ENCODE peak calls at places on chromosomes 13 and 19, in five cellular contexts. A, T, S, X and K are unnamed samples.

GRCh38 chr13:105219636-105220035 is 1315.8 kb downstream of the EFNB2 start:
- DNase-seq in T (peak; percentile 73), X (no peak), A (no peak), S (no peak), K (no peak)

GRCh38 chr13:110964229-110965037 is 49.6 kb upstream of the ANKRD10 start:
- DNase-seq in S (no peak), T (no peak), X (peak; percentile 22), A (no peak), K (no peak)

GRCh38 chr13:32381539-32381938 is 46.4 kb downstream of the N4BP2L1 start:
- DNase-seq in S (no peak), X (peak; percentile 44), T (peak; percentile 37), A (no peak), K (peak; percentile 5)

GRCh38 chr19:48249502-48250014 is 6.2 kb downstream of the CARD8 start:
- DNase-seq in S (no peak), T (no peak), A (peak; percentile 42), X (no peak), K (no peak)

GRCh38 chr13:72400859-72401258 is 326.6 kb downstream of the MZT1 start:
- DNase-seq in S (no peak), X (no peak), T (no peak), A (no peak), K (no peak)

GRCh38 chr13:73251866-73252265 is 193.1 kb downstream of the KLF5 start:
- DNase-seq in T (no peak), A (no peak), X (no peak), S (no peak), K (no peak)

GRCh38 chr19:33998739-33999345 is 173.5 kb upstream of the LSM14A start:
- DNase-seq in T (no peak), A (no peak), X (no peak), S (no peak), K (no peak)

GRCh38 chr13:71968025-71968424 is 101.0 kb upstream of the DACH1 start:
- DNase-seq in T (no peak), S (no peak), X (no peak), A (no peak), K (no peak)

GRCh38 chr19:55366790-55367189 is 3.5 kb downstream of the IL11 start:
- DNase-seq in S (no peak), A (no peak), X (no peak), T (no peak), K (no peak)

GRCh38 chr19:16435238-16435911 is 36.4 kb downstream of the EPS15L1 start:
- DNase-seq in T (peak; percentile 98), S (peak; percentile 89), A (no peak), X (no peak), K (peak; percentile 82)

GRCh38 chr19:30074741-30075460 is 132.9 kb downstream of the URI1 start:
- DNase-seq in A (no peak), X (no peak), S (peak; percentile 74), T (no peak), K (no peak)

GRCh38 chr13:31046711-31047279 is 114.3 kb downstream of the TEX26 start:
- DNase-seq in A (peak; percentile 28), X (peak; percentile 62), S (no peak), T (peak; percentile 68), K (no peak)

GRCh38 chr13:50412046-50412617 is 396.9 kb downstream of the KCNRG start:
- DNase-seq in S (no peak), X (peak; percentile 24), A (no peak), T (peak; percentile 36), K (no peak)

GRCh38 chr13:92913840-92914239 is 312.8 kb upstream of the GPC6 start:
- DNase-seq in A (no peak), S (no peak), X (no peak), T (no peak), K (no peak)

GRCh38 chr19:47296036-47296435 is 13.6 kb upstream of the C5AR1 start:
- DNase-seq in A (peak; percentile 32), X (peak; percentile 94), T (peak; percentile 74), S (peak; percentile 60), K (no peak)

GRCh38 chr13:40799508-40799907 is 10.1 kb downstream of the SLC25A15 start:
- DNase-seq in A (no peak), S (no peak), X (no peak), T (no peak), K (no peak)

GRCh38 chr13:67395577-67395976 is 165.4 kb upstream of the PCDH9 start:
- DNase-seq in T (no peak), S (no peak), X (no peak), A (no peak), K (no peak)

GRCh38 chr19:38134538-38135149 is 89.4 kb downstream of the DPF1 start:
- DNase-seq in T (peak; percentile 37), X (peak; percentile 46), S (peak; percentile 29), A (no peak), K (no peak)

GRCh38 chr13:48750588-48751383 is 97.1 kb downstream of the CYSLTR2 start:
- DNase-seq in A (peak; percentile 42), S (no peak), X (no peak), T (no peak), K (no peak)

GRCh38 chr19:4369109-4369887 is 25.9 kb downstream of the MPND start:
- DNase-seq in S (no peak), T (no peak), A (no peak), X (no peak), K (peak; percentile 51)
- H3K4me3 ChIP-seq in S (no peak overlapping the region), T (no peak overlapping the region), A (peak overlapping the region; percentile 19), X (no peak overlapping the region), K (no peak overlapping the region)

GRCh38 chr19:1017906-1018305 is 3.0 kb downstream of the TMEM259 start:
- DNase-seq in A (no peak), T (no peak), X (no peak), S (no peak), K (no peak)

GRCh38 chr19:1019616-1019961 is 1.3 kb downstream of the TMEM259 start:
- DNase-seq in A (peak; percentile 22), X (no peak), T (no peak), S (no peak), K (no peak)

GRCh38 chr19:1018932-1019615 is 1.8 kb downstream of the TMEM259 start:
- DNase-seq in S (no peak), T (no peak), X (no peak), A (peak; percentile 15), K (no peak)

GRCh38 chr19:1017115-1017905 is 3.6 kb downstream of the TMEM259 start:
- DNase-seq in T (no peak), A (no peak), X (no peak), S (no peak), K (no peak)

DNA sequence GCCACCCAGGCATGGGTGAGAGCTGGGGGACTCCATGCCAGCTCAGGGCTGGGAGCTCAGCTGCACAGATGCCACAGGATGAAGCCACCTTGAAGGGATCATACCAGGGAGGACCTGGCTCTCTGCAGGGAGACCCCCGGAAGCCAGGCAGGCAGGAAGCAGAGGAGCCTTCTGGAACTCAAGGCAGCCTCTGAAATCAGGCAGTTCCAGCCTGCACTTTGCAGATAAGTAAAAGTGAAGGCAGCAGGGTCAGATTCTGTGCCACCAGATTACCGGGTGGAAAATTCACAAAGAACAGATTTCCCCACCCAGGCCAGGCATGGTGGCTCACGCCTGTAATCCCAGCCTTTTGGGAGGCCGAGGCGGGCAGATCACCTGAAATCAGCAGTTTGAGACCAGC is 2.5 kb downstream of the TMEM259 start:
- DNase-seq in X (no peak), T (no peak), S (no peak), A (no peak), K (no peak)
- H3K4me3 ChIP-seq in X (no peak overlapping the region), T (no peak overlapping the region), S (no peak overlapping the region), A (no peak overlapping the region), K (no peak overlapping the region)

DNA sequence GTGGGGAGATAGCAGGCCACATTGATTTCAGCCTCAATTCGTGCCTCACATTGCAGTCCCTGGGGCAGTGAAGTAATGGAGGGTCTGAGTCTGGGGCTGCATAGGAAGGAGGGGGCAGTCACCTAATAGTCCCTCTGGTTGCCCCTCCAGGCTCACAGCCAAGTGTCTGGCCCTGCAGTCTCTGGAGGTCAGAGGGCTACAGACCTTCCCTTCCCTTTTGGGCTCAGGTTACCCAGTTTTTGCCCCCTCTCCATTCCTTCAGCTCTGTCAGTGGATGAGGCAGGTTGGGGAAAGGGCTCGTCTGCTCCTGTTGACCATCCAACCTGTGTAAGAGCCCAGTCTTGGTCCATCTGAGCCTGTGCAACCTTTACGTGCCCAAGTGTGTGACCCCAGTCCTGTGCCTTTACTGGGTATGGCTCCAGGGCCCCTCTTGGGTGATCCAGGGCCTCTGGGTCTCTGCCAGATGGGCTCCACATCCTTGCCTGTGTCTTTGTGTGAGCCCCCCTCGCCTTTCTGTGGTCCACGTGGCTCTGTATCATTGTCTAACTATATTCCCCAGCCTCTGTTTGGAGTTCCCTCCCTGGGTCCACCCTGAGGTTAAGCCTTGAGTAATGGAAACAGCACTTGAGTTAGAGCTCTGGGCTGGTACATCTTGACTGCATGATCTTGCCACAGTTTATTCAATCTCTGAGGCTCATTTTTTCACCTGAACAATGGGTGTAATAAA is 13.1 kb downstream of the CIC start:
- DNase-seq in X (peak; percentile 47), A (no peak), S (peak; percentile 24), T (peak; percentile 34), K (no peak)
- H3K4me3 ChIP-seq in X (no peak overlapping the region), A (no peak overlapping the region), S (no peak overlapping the region), T (no peak overlapping the region), K (no peak overlapping the region)

DNA sequence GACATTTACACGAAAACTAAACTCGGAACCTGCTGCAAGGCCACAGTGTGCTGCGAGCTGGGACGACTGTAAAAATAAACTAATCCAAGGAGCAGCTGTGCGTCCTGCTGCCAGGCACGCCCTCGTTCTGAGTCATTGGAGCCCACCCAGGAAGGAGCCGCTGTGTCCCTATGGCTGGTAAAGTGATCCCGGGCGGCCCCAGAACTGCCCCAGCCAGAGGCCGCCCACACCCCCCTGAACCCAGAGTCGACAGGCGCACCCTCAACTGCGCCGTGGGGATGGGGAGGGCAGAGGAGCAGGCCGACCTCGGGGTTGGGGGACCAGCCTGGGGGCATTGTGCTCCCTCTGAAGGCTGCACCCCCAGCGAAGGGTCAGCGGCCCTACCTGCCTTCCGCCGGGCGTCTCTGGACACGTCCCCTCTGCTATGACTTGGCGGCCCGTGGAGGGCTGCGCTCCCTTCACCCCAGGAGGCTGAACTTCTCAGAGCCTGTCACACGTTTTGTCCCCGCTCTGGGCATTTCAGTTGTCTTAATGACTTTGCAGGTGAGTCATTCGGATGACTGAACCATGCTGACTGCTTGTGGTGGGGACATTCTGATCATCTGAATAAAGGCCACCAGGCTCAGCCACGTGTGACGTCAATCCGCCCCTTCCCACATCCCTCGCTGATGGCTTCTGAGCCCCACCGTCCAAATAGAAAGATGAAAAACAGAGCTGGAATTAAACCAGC is 42.7 kb downstream of the ADPRHL1 start:
- DNase-seq in X (no peak), A (no peak), S (peak; percentile 85), T (peak; percentile 93), K (peak; percentile 74)
- H3K4me3 ChIP-seq in X (no peak overlapping the region), A (no peak overlapping the region), S (no peak overlapping the region), T (peak overlapping the region; percentile 13), K (peak overlapping the region; percentile 25)

DNA sequence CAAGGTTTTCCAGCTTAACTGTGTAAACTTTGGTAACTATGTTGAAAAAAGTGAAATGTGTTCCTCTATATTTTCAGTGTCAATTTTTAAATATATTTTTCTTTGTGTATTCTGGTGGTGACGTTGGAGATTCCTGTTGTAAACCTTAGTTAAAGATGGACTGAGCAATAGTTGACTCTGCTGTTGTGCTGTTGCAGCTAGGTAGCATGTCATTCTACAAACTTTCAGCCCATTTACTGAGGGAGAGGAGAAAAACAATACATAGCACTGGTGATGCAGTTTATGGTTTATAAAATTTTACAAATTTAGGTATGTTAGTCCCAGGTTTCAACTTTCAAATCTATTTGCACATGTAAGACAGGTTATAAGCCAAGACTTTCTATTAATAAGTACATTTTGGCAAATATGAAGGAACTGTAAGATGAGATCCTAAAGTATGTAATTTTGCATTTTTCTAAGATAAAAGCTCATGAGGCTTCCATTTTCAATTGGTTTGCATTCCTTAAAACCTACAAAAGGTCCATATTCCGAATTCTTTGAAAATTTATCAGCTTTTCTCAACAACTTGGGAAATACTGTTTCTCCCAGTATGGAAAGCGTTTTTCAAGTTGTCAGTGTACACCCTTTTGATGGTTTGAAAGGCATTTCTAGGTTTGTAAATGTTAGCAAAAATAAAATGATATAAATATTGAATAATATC is 1.5 kb downstream of the NDFIP2 start:
- DNase-seq in T (peak; percentile 35), X (peak; percentile 37), S (no peak), A (no peak), K (no peak)
- H3K4me3 ChIP-seq in T (peak overlapping the region; percentile 42), X (peak overlapping the region; percentile 69), S (peak overlapping the region; percentile 73), A (peak overlapping the region; percentile 83), K (peak overlapping the region; percentile 98)